ENCODE peak calls at places on chromosomes 7 and 10, in six cellular contexts. F is H9, N is ovary, T is uterus, P is Panc1, Z is testis. V is an unnamed sample.

GRCh38 chr10:27100800-27101347 is 580 bp upstream of the ANKRD26 start:
- DNase-seq in Z (no peak), N (no peak), P (no peak), F (no peak), T (peak; percentile 16), V (peak; percentile 14)

GRCh38 chr7:23013715-23014649 is at the start of gene HYCC1:
- DNase-seq in N (peak; percentile 97), Z (peak; percentile 100), T (peak; percentile 99), P (peak; percentile 98), F (peak; percentile 99), V (peak; percentile 99)

GRCh38 chr10:58870070-58870469 is 306.4 kb upstream of the PHYHIPL start:
- DNase-seq in T (no peak), P (no peak), N (no peak), Z (no peak), F (no peak), V (no peak)

GRCh38 chr10:7288060-7288690 is 122.7 kb downstream of the SFMBT2 start:
- DNase-seq in Z (no peak), T (no peak), P (no peak), N (no peak), F (no peak), V (no peak)

GRCh38 chr7:22733761-22734160 is 6.8 kb downstream of the IL6 start:
- DNase-seq in T (no peak), N (no peak), F (no peak), P (no peak), Z (no peak), V (no peak)

GRCh38 chr10:123558651-123559050 is 107.5 kb upstream of the GPR26 start:
- DNase-seq in N (no peak), Z (no peak), F (peak; percentile 40), P (no peak), T (no peak), V (no peak)

GRCh38 chr7:388961-389701 is 99.2 kb downstream of the FOXL3 start:
- DNase-seq in P (no peak), Z (no peak), T (no peak), N (no peak), F (no peak), V (peak; percentile 35)

GRCh38 chr7:37281368-37282092 is 167.1 kb downstream of the ELMO1 start:
- DNase-seq in F (no peak), N (no peak), Z (no peak), P (no peak), T (no peak), V (no peak)

GRCh38 chr10:48187713-48188541 is 86.6 kb downstream of the FRMPD2 start:
- DNase-seq in T (no peak), Z (no peak), F (no peak), N (no peak), P (no peak), V (no peak)

GRCh38 chr7:17601921-17602320 is 303.5 kb downstream of the AHR start:
- DNase-seq in F (no peak), N (no peak), T (no peak), P (no peak), Z (no peak), V (no peak)

GRCh38 chr7:127581716-127582115 is 3.7 kb downstream of the GCC1 start:
- DNase-seq in N (no peak), T (no peak), Z (no peak), P (no peak), F (no peak), V (no peak)

GRCh38 chr7:101857358-101857794 is 40.0 kb downstream of the CUX1 start:
- DNase-seq in Z (no peak), F (no peak), P (no peak), N (no peak), T (no peak), V (no peak)

GRCh38 chr10:44240766-44241165 is 144.1 kb downstream of the CXCL12 start:
- DNase-seq in Z (no peak), T (no peak), N (no peak), P (no peak), F (no peak), V (no peak)

GRCh38 chr7:149179241-149179640 is 16.1 kb upstream of the ZNF282 start:
- DNase-seq in N (no peak), F (no peak), T (no peak), Z (no peak), P (no peak), V (no peak)

GRCh38 chr10:90779573-90779972 is 78.3 kb downstream of the HTR7 start:
- DNase-seq in T (no peak), Z (no peak), P (no peak), N (no peak), F (no peak), V (no peak)

GRCh38 chr7:80053098-80053497 is 81.5 kb upstream of the GNAI1 start:
- DNase-seq in F (no peak), Z (no peak), N (no peak), T (no peak), P (no peak), V (no peak)

GRCh38 chr7:103299660-103300059 is 2.4 kb downstream of the PMPCB start:
- DNase-seq in P (no peak), Z (peak; percentile 24), T (no peak), F (no peak), N (no peak), V (no peak)

GRCh38 chr10:48579251-48579960 is 25.5 kb downstream of the ARHGAP22 start:
- DNase-seq in Z (no peak), F (peak; percentile 24), N (no peak), T (no peak), P (no peak), V (no peak)

GRCh38 chr7:135925205-135925604 is 52.0 kb downstream of the MTPN start:
- DNase-seq in Z (no peak), F (no peak), P (no peak), N (no peak), T (no peak), V (no peak)

GRCh38 chr10:28043941-28044340 is 45.1 kb upstream of the ODAD2 start:
- DNase-seq in F (no peak), T (no peak), Z (no peak), P (no peak), N (no peak), V (no peak)

GRCh38 chr10:110260746-110261477 is 43.8 kb downstream of the SMNDC1 start:
- DNase-seq in T (no peak), F (no peak), P (no peak), N (no peak), Z (no peak), V (no peak)

GRCh38 chr10:33073641-33074410 is 115.8 kb upstream of the ITGB1 start:
- DNase-seq in N (no peak), F (no peak), T (peak; percentile 29), P (no peak), Z (no peak), V (no peak)

GRCh38 chr10:97463363-97464132 is 17.6 kb downstream of the ZDHHC16 start:
- DNase-seq in Z (peak; percentile 50), N (no peak), T (peak; percentile 36), P (peak; percentile 51), F (peak; percentile 78), V (peak; percentile 45)

GRCh38 chr7:156448918-156449317 is 191.7 kb upstream of the RNF32 start:
- DNase-seq in Z (no peak), F (no peak), P (no peak), T (no peak), N (no peak), V (no peak)

GRCh38 chr10:110918633-110919348 is at the start of gene BBIP1:
- DNase-seq in T (no peak), F (no peak), Z (no peak), P (peak; percentile 99), N (no peak), V (peak; percentile 97)

GRCh38 chr10:65341323-65341922 is 1584.4 kb upstream of the LRRTM3 start:
- DNase-seq in N (no peak), Z (no peak), T (no peak), F (no peak), P (no peak), V (peak; percentile 45)

GRCh38 chr10:96532523-96532922 is 18.8 kb upstream of the TLL2 start:
- DNase-seq in P (no peak), F (no peak), Z (no peak), T (no peak), N (no peak), V (peak; percentile 12)

GRCh38 chr7:8128457-8129322 is 133.3 kb downstream of the ICA1 start:
- DNase-seq in P (no peak), T (no peak), Z (no peak), N (no peak), F (no peak), V (no peak)

GRCh38 chr7:63014792-63015191 is 983.9 kb upstream of the ZNF722 start:
- DNase-seq in T (no peak), F (no peak), N (no peak), Z (no peak), P (no peak), V (no peak)
- TF ChIP-seq CTCF in T (no peak), F (no peak), N (no peak), Z (no peak), P (no peak), V (no peak)

GRCh38 chr7:139915864-139916716 is 87.0 kb downstream of the TBXAS1 start:
- DNase-seq in F (no peak), Z (peak; percentile 24), P (peak; percentile 95), T (peak; percentile 25), N (peak; percentile 14), V (peak; percentile 36)
- H3K27ac ChIP-seq in F (no peak overlapping the region), Z (no peak overlapping the region), P (peak overlapping the region; percentile 83), T (no peak overlapping the region), N (no peak overlapping the region), V (no peak overlapping the region)

GRCh38 chr7:122764020-122764419 is 61.3 kb upstream of the RNF148 start:
- DNase-seq in T (no peak), P (no peak), Z (no peak), N (no peak), F (no peak), V (no peak)
- H3K4me1 ChIP-seq in T (no peaks in the 10 kb centered on the region), P (no peaks in the 10 kb centered on the region), Z (no peaks in the 10 kb centered on the region), N (no peaks in the 10 kb centered on the region), F (no peaks in the 10 kb centered on the region), V (no peaks in the 10 kb centered on the region)

GRCh38 chr10:46223064-46223480 is 63.7 kb upstream of the ANTXRL start:
- DNase-seq in F (peak; percentile 24), Z (peak; percentile 14), T (no peak), P (no peak), N (no peak), V (no peak)
- TF ChIP-seq CTCF in F (peak; percentile 44), Z (no peak), T (no peak), P (peak; percentile 61), N (no peak), V (no peak)

GRCh38 chr10:31152421-31153133 is 120.9 kb upstream of the ZNF438 start:
- DNase-seq in Z (no peak), F (no peak), P (no peak), N (no peak), T (no peak), V (no peak)
- H3K27ac ChIP-seq in Z (no peak overlapping the region), F (no peak overlapping the region), P (no peak overlapping the region), N (no peak overlapping the region), T (no peak overlapping the region), V (no peak overlapping the region)

GRCh38 chr10:119302591-119303253 is 95.4 kb downstream of the GRK5 start:
- DNase-seq in F (no peak), P (no peak), T (no peak), N (no peak), Z (no peak), V (peak; percentile 68)
- H3K4me1 ChIP-seq in F (no peaks in the 10 kb centered on the region), P (peaks cover 85% of the 10 kb centered on the region), T (no peaks in the 10 kb centered on the region), N (peaks cover 4% of the 10 kb centered on the region), Z (no peaks in the 10 kb centered on the region), V (peaks cover 19% of the 10 kb centered on the region)

GRCh38 chr7:110514973-110515372 is 576.0 kb upstream of the LRRN3 start:
- DNase-seq in N (no peak), P (no peak), Z (no peak), F (no peak), T (no peak), V (no peak)
- TF ChIP-seq CTCF in N (no peak), P (no peak), Z (no peak), F (no peak), T (no peak), V (no peak)